ENCODE peak calls at places on chromosomes 12 and 14, in four cellular contexts. One of them, this sample, is unnamed.

GRCh38 chr14:62097072-62097471 is 334.9 kb downstream of the SNAPC1 start:
- DNase-seq in WERI-Rb-1: no peak
- DNase-seq in natural killer cell: no peak
- DNase-seq in AG10803: no peak
- DNase-seq in this sample: no peak

GRCh38 chr12:121787063-121787774 is 6.3 kb downstream of the RHOF start:
- DNase-seq in natural killer cell: no peak
- DNase-seq in AG10803: no peak
- DNase-seq in WERI-Rb-1: no peak
- DNase-seq in this sample: no peak

GRCh38 chr14:90177537-90178189 is 78.7 kb upstream of the PSMC1 start:
- DNase-seq in AG10803: peak
- DNase-seq in WERI-Rb-1: no peak
- DNase-seq in natural killer cell: no peak
- DNase-seq in this sample: peak

GRCh38 chr14:68199465-68200145 is 380.0 kb downstream of the RAD51B start:
- DNase-seq in WERI-Rb-1: no peak
- DNase-seq in AG10803: no peak
- DNase-seq in natural killer cell: no peak
- DNase-seq in this sample: no peak

GRCh38 chr12:13251496-13251895 is 55.0 kb downstream of the EMP1 start:
- DNase-seq in WERI-Rb-1: no peak
- DNase-seq in natural killer cell: no peak
- DNase-seq in AG10803: no peak
- DNase-seq in this sample: no peak

GRCh38 chr12:69117566-69118266 is 121.7 kb upstream of the CPSF6 start:
- DNase-seq in natural killer cell: no peak
- DNase-seq in WERI-Rb-1: no peak
- DNase-seq in AG10803: no peak
- DNase-seq in this sample: no peak

GRCh38 chr12:29334911-29335310 is 46.1 kb downstream of the ERGIC2 start:
- DNase-seq in WERI-Rb-1: no peak
- DNase-seq in AG10803: no peak
- DNase-seq in natural killer cell: no peak
- DNase-seq in this sample: no peak

GRCh38 chr12:111056618-111057521 is 136.5 kb upstream of the MYL2 start:
- DNase-seq in natural killer cell: peak
- DNase-seq in WERI-Rb-1: no peak
- DNase-seq in AG10803: no peak
- DNase-seq in this sample: no peak

GRCh38 chr14:63283501-63284248 is 35.1 kb downstream of the GPHB5 start:
- DNase-seq in WERI-Rb-1: no peak
- DNase-seq in natural killer cell: no peak
- DNase-seq in AG10803: peak
- DNase-seq in this sample: no peak

GRCh38 chr12:46299846-46300245 is 31.0 kb upstream of the SLC38A1 start:
- DNase-seq in AG10803: no peak
- DNase-seq in natural killer cell: no peak
- DNase-seq in WERI-Rb-1: no peak
- DNase-seq in this sample: no peak

GRCh38 chr14:66468778-66469367 is 17.3 kb upstream of the CCDC196 start:
- DNase-seq in AG10803: no peak
- DNase-seq in WERI-Rb-1: no peak
- DNase-seq in natural killer cell: no peak
- DNase-seq in this sample: no peak

GRCh38 chr12:119475650-119476049 is 117.9 kb upstream of the TMEM233 start:
- DNase-seq in WERI-Rb-1: no peak
- DNase-seq in natural killer cell: no peak
- DNase-seq in AG10803: no peak
- DNase-seq in this sample: no peak

GRCh38 chr14:75267141-75267601 is 11.5 kb upstream of the FOS start:
- DNase-seq in WERI-Rb-1: no peak
- DNase-seq in natural killer cell: no peak
- DNase-seq in AG10803: peak
- DNase-seq in this sample: no peak

GRCh38 chr12:125186471-125187147 is 121.4 kb downstream of the AACS start:
- DNase-seq in WERI-Rb-1: no peak
- DNase-seq in AG10803: no peak
- DNase-seq in natural killer cell: no peak
- DNase-seq in this sample: no peak

GRCh38 chr14:91244501-91244901 is at the start of gene GPR68:
- DNase-seq in natural killer cell: no peak
- DNase-seq in WERI-Rb-1: peak
- DNase-seq in AG10803: peak
- DNase-seq in this sample: no peak

GRCh38 chr12:101935769-101936741 is 58.7 kb downstream of the DRAM1 start:
- DNase-seq in natural killer cell: no peak
- DNase-seq in AG10803: peak
- DNase-seq in WERI-Rb-1: no peak
- DNase-seq in this sample: no peak

GRCh38 chr12:46371718-46372130 is 849 bp downstream of the SLC38A2 start:
- DNase-seq in AG10803: peak
- DNase-seq in WERI-Rb-1: peak
- DNase-seq in natural killer cell: no peak
- DNase-seq in this sample: no peak

GRCh38 chr12:113860950-113861349 is 105.2 kb downstream of the RBM19 start:
- DNase-seq in WERI-Rb-1: no peak
- DNase-seq in natural killer cell: no peak
- DNase-seq in AG10803: peak
- DNase-seq in this sample: no peak

GRCh38 chr12:122423258-122424165 is 1.0 kb upstream of the CLIP1 start:
- DNase-seq in AG10803: no peak
- DNase-seq in natural killer cell: no peak
- DNase-seq in WERI-Rb-1: peak
- DNase-seq in this sample: no peak

GRCh38 chr14:62181591-62181990 is 419.4 kb downstream of the SNAPC1 start:
- DNase-seq in AG10803: peak
- DNase-seq in natural killer cell: no peak
- DNase-seq in WERI-Rb-1: no peak
- DNase-seq in this sample: no peak

GRCh38 chr12:106091421-106091820 is 47.3 kb downstream of the NUAK1 start:
- DNase-seq in WERI-Rb-1: no peak
- DNase-seq in AG10803: no peak
- DNase-seq in natural killer cell: no peak
- DNase-seq in this sample: no peak

GRCh38 chr14:63777024-63777423 is 49.2 kb upstream of the SGPP1 start:
- DNase-seq in natural killer cell: no peak
- DNase-seq in WERI-Rb-1: no peak
- DNase-seq in AG10803: peak
- DNase-seq in this sample: no peak

GRCh38 chr12:55818140-55818728 is 393 bp downstream of the ORMDL2 start:
- DNase-seq in natural killer cell: no peak
- DNase-seq in AG10803: no peak
- DNase-seq in WERI-Rb-1: no peak
- DNase-seq in this sample: peak

GRCh38 chr12:131912526-131913274 is 16.4 kb upstream of the PUS1 start:
- DNase-seq in natural killer cell: no peak
- DNase-seq in AG10803: peak
- DNase-seq in WERI-Rb-1: no peak
- DNase-seq in this sample: no peak

GRCh38 chr12:65655074-65655493 is 169.2 kb upstream of the HMGA2 start:
- DNase-seq in natural killer cell: no peak
- DNase-seq in WERI-Rb-1: no peak
- DNase-seq in AG10803: no peak
- DNase-seq in this sample: no peak

GRCh38 chr14:30655124-30655523 is 33.0 kb downstream of the SCFD1 start:
- DNase-seq in WERI-Rb-1: no peak
- DNase-seq in natural killer cell: no peak
- DNase-seq in AG10803: no peak
- DNase-seq in this sample: no peak

GRCh38 chr12:100995201-100995600 is 200.6 kb downstream of the ANO4 start:
- DNase-seq in AG10803: peak
- DNase-seq in natural killer cell: no peak
- DNase-seq in WERI-Rb-1: no peak
- DNase-seq in this sample: no peak

GRCh38 chr12:80860206-80860605 is 77.5 kb downstream of the LIN7A start:
- DNase-seq in WERI-Rb-1: no peak
- DNase-seq in AG10803: peak
- DNase-seq in natural killer cell: no peak
- DNase-seq in this sample: no peak

GRCh38 chr14:23122086-23122485 is 3.0 kb upstream of the CEBPE start:
- DNase-seq in WERI-Rb-1: no peak
- DNase-seq in AG10803: no peak
- DNase-seq in natural killer cell: no peak
- DNase-seq in this sample: no peak

GRCh38 chr14:93536945-93537344 is 106.2 kb downstream of the UNC79 start:
- DNase-seq in WERI-Rb-1: peak
- DNase-seq in natural killer cell: no peak
- DNase-seq in AG10803: no peak
- DNase-seq in this sample: no peak

GRCh38 chr12:51926718-51927117 is 19.4 kb downstream of the ACVRL1 start:
- DNase-seq in natural killer cell: no peak
- DNase-seq in AG10803: peak
- DNase-seq in WERI-Rb-1: peak
- DNase-seq in this sample: no peak

GRCh38 chr12:54765652-54766051 is 88.7 kb upstream of the MUCL1 start:
- DNase-seq in natural killer cell: no peak
- DNase-seq in AG10803: no peak
- DNase-seq in WERI-Rb-1: no peak
- DNase-seq in this sample: peak

GRCh38 chr12:54762390-54762789 is 91.9 kb upstream of the MUCL1 start:
- DNase-seq in WERI-Rb-1: no peak
- DNase-seq in natural killer cell: no peak
- DNase-seq in AG10803: no peak
- DNase-seq in this sample: peak

GRCh38 chr12:54759751-54760150 is 94.6 kb upstream of the MUCL1 start:
- DNase-seq in AG10803: peak
- DNase-seq in WERI-Rb-1: peak
- DNase-seq in natural killer cell: no peak
- DNase-seq in this sample: peak
- TF ChIP-seq CTCF in AG10803: peak
- TF ChIP-seq CTCF in WERI-Rb-1: peak
- TF ChIP-seq CTCF in natural killer cell: no peak
- TF ChIP-seq CTCF in this sample: peak

GRCh38 chr12:49462103-49462739 is 76.6 kb upstream of the KCNH3 start:
- DNase-seq in WERI-Rb-1: no peak
- DNase-seq in natural killer cell: no peak
- DNase-seq in AG10803: no peak
- DNase-seq in this sample: peak
- TF ChIP-seq CTCF in WERI-Rb-1: no peak
- TF ChIP-seq CTCF in natural killer cell: no peak
- TF ChIP-seq CTCF in AG10803: no peak
- TF ChIP-seq CTCF in this sample: no peak

DNA sequence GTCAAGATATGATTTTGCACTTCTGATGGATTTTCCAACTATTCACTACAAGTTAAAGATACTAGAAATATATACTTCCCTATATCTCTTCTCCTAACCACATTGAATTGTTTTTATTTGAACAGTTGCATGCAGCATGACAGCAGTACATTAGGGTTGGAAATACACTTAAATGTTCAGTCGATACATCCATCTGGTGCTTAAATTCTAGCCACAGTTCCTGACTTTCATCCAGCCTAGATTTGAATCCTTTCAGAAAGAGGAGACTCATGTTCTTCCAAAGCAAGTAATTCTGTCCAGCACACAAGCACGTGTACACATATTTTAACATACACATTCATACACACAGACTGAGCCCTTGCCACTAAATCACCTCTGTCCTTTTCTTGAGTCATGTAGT is 275.7 kb upstream of the NOVA1 start:
- DNase-seq in AG10803: no peak
- DNase-seq in natural killer cell: no peak
- DNase-seq in WERI-Rb-1: no peak
- DNase-seq in this sample: no peak
- TF ChIP-seq CTCF in AG10803: no peak
- TF ChIP-seq CTCF in natural killer cell: no peak
- TF ChIP-seq CTCF in WERI-Rb-1: no peak
- TF ChIP-seq CTCF in this sample: no peak

GRCh38 chr14:52640137-52640536 is 55.2 kb downstream of the ERO1A start:
- DNase-seq in WERI-Rb-1: no peak
- DNase-seq in natural killer cell: no peak
- DNase-seq in AG10803: no peak
- DNase-seq in this sample: no peak
- TF ChIP-seq CTCF in WERI-Rb-1: no peak
- TF ChIP-seq CTCF in natural killer cell: no peak
- TF ChIP-seq CTCF in AG10803: no peak
- TF ChIP-seq CTCF in this sample: no peak

DNA sequence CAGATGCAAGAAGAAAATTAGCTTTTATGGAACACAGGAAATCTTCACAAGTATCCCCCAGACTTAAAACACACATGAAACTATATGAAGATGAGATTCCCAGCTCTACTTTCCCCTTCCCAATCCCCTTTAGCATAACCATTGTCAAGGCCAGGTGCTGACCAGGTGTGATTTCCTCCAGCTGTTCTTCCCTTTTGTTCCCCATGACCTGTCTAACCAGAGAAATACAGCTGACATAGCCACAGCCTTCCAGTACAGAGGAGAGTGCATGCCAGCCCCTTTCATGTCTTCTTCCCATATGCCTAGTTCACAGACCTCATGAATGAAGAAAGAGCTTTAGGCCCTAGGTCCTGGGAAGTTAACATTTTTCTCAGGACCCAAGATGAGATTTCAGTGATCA is 43.5 kb upstream of the FKBP4 start:
- DNase-seq in natural killer cell: no peak
- DNase-seq in WERI-Rb-1: no peak
- DNase-seq in AG10803: no peak
- DNase-seq in this sample: no peak
- TF ChIP-seq CTCF in natural killer cell: no peak
- TF ChIP-seq CTCF in WERI-Rb-1: no peak
- TF ChIP-seq CTCF in AG10803: no peak
- TF ChIP-seq CTCF in this sample: no peak

DNA sequence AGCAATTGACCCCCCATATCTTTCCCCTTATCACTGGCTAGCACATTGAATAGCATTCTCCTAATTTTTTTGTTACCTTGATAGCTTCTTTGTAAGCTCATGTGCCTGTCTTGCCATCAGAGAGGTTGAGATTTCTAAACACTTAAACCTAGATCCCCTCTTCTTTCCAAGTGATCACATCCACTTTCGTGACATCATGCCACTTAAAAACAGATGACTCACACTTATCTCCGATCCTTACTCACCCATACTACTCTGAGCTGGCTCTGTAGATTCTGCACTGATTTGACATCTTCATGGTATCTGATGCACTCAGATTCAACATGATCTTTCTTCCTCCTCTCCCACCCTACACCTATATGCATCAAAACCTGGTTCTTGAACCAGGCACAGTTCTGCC is 10.5 kb downstream of the GPR137C start:
- DNase-seq in natural killer cell: no peak
- DNase-seq in WERI-Rb-1: no peak
- DNase-seq in AG10803: peak
- DNase-seq in this sample: no peak
- TF ChIP-seq CTCF in natural killer cell: no peak
- TF ChIP-seq CTCF in WERI-Rb-1: no peak
- TF ChIP-seq CTCF in AG10803: no peak
- TF ChIP-seq CTCF in this sample: no peak

DNA sequence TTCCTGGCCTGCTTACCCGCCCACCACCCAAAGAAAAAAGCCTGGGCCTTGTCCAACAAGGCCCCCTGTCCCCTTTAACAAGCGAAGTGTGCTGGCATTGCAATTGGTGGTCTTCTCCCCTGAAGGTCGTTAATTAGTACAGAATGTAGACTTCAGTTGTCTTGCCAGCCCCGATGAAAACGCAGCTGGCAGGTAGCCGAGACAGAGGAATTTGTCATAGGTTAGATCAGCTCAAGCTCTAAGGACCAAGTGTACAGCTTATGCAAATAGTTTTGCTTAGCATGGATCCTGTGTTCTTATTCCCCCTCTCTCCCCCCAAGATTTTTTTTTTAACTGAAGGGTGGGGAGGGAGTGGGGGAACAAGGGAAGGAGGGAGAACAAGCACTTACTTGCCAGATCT is 58.5 kb upstream of the PARP11 start:
- DNase-seq in natural killer cell: no peak
- DNase-seq in WERI-Rb-1: no peak
- DNase-seq in AG10803: no peak
- DNase-seq in this sample: peak
- TF ChIP-seq CTCF in natural killer cell: no peak
- TF ChIP-seq CTCF in WERI-Rb-1: no peak
- TF ChIP-seq CTCF in AG10803: no peak
- TF ChIP-seq CTCF in this sample: no peak

This sample was measured in LNCaP clone FGC.